ENCODE peak calls at places on chromosomes 6 and 20, in four cellular contexts. B is Ammon's horn; F is NCI-H774; M is stimulated activated CD4-positive, alpha-beta T cell treated with anti-CD3 and anti-CD28 coated beads, Interleukin-2, amount 100 ng/mL, for 24 hours. J is an unnamed sample.

GRCh38 chr6:41966961-41967311 is 25.3 kb upstream of the CCND3 start:
- DNase-seq in B (no peak), F (no peak), M (no peak), J (no peak)

GRCh38 chr20:10314198-10314597 is 95.6 kb downstream of the SNAP25 start:
- DNase-seq in B (no peak), F (no peak), M (no peak), J (no peak)

GRCh38 chr20:62427172-62428007 is at the start of gene RBBP8NL:
- DNase-seq in B (no peak), F (no peak), M (no peak), J (peak; percentile 90)

GRCh38 chr20:20888273-20888656 is 175.8 kb upstream of the RALGAPA2 start:
- DNase-seq in B (no peak), F (no peak), M (no peak), J (no peak)

GRCh38 chr20:9515761-9516657 is 1.6 kb downstream of the LAMP5 start:
- DNase-seq in B (peak; percentile 26), F (no peak), M (no peak), J (no peak)

GRCh38 chr20:16004108-16004854 is 569.0 kb downstream of the KIF16B start:
- DNase-seq in B (no peak), F (no peak), M (no peak), J (no peak)

GRCh38 chr6:160027931-160028330 is 59.0 kb downstream of the IGF2R start:
- DNase-seq in B (no peak), F (no peak), M (no peak), J (no peak)

GRCh38 chr6:159833556-159833955 is 33.5 kb downstream of the PNLDC1 start:
- DNase-seq in B (no peak), F (no peak), M (no peak), J (no peak)

GRCh38 chr6:56749632-56750151 is 107.0 kb upstream of the DST start:
- DNase-seq in B (no peak), F (no peak), M (no peak), J (no peak)

GRCh38 chr20:58854638-58855471 is 2.3 kb downstream of the GNAS start:
- DNase-seq in B (no peak), F (no peak), M (no peak), J (no peak)

GRCh38 chr20:57092112-57092899 is 174.1 kb downstream of the BMP7 start:
- DNase-seq in B (peak; percentile 91), F (peak; percentile 42), M (peak; percentile 54), J (no peak)

GRCh38 chr20:50318709-50319108 is 128.1 kb downstream of the CEBPB start:
- DNase-seq in B (no peak), F (no peak), M (no peak), J (no peak)

J was measured in DMS153.